ENCODE peak calls at places on chromosomes 11 and 22, in five cellular contexts. W, H, G, L and B are unnamed samples.

GRCh38 chr11:132943737-132944556 is 588.4 kb downstream of the OPCML start:
- DNase-seq in W (no peak), G (no peak), H (no peak), L (peak), B (no peak)

GRCh38 chr11:93160808-93161207 is 37.0 kb downstream of the SLC36A4 start:
- DNase-seq in L (no peak), H (no peak), G (no peak), W (peak), B (no peak)

GRCh38 chr22:47192106-47192650 is 429.7 kb downstream of the TBC1D22A start:
- DNase-seq in W (no peak), H (no peak), G (no peak), L (peak), B (peak)

GRCh38 chr11:133570376-133570775 is 38.1 kb upstream of the OPCML start:
- DNase-seq in G (no peak), W (no peak), H (no peak), L (no peak), B (no peak)

GRCh38 chr22:26718905-26719304 is 61.5 kb downstream of the MIAT start:
- DNase-seq in W (peak), L (no peak), H (peak), G (peak), B (no peak)

GRCh38 chr22:50058338-50059184 is 463 bp upstream of the TTLL8 start:
- DNase-seq in L (no peak), H (no peak), W (peak), G (no peak), B (no peak)

GRCh38 chr11:122207921-122208764 is 92.1 kb upstream of the BLID start:
- DNase-seq in W (peak), H (peak), L (no peak), G (peak), B (no peak)

GRCh38 chr11:130485983-130486970 is 37.8 kb downstream of the ADAMTS15 start:
- DNase-seq in W (no peak), H (no peak), G (no peak), L (no peak), B (no peak)

DNA sequence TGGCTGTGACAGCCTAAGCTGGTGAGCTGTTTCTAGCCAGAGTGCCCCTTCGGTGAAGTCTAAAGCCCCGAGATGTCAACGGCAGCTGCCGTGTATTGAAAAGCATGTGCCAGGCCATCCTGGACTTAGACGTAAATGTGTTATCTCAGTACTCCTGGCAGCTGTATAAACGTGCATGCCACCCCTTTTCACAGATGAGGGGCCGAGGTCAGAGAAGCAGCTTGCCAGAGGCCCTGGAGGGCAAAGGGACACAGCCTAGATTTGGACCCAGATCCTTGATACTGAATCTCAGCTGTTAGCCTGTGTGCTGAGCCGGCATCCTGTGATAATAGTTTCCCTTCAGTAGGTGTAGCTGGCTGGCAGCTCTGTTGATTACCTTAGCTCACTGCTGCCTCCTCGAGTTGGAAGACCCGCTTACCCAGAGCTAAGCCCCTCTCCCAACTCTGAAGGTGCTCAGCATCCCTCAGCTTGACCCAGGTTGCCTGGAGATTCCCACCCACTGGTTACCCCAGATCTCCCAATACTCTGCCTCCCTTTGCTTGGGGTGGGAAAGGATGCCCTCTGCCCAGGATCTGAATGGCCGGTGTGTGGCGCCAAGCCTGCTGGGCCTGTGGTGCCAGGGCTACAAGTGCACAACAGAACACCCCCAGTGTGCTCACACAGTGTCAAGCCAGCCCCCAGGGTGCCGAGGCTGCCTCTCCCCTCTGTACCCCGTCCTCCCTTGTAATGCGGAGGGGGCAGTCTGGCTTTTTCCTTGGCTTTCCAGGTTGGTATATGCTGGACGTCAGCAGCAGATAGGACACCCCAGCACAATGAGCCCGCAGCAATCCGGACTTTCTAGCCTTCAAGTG is 59.8 kb upstream of the WNT7B start:
- DNase-seq in L (peak), H (no peak), W (peak), G (no peak), B (peak)
- H3K27ac ChIP-seq in L (peak), H (peak), W (peak), G (peak), B (peak)

GRCh38 chr22:39805117-39805516 is 88.4 kb downstream of the ENTHD1 start:
- DNase-seq in L (no peak), W (no peak), G (no peak), H (no peak), B (no peak)
- H3K27ac ChIP-seq in L (no peak), W (no peak), G (no peak), H (no peak), B (no peak)

DNA sequence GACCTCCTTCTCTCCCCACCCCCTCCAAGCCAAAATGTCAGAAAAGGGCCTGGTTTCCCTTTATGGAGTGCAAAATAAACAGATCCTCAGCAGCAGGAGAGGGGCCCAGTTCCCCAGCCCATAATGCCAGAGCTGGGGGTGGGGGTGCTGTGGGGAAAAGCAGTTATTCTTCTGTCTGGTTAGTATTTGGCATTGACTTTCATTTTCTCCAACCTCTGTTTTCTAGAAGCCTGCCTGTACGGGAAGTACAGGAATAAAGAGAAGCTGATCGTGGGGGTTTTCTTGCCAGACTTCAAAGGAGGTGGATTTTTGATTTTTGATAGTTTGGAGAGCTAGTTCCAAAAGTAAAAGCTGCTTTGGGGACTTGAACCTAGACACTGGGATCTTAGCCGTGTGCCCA is 22.4 kb downstream of the FLI1 start:
- DNase-seq in H (peak), W (no peak), L (no peak), G (no peak), B (no peak)
- H3K27ac ChIP-seq in H (peak), W (no peak), L (peak), G (peak), B (no peak)

GRCh38 chr22:37301144-37301820 is 19.0 kb downstream of the CYTH4 start:
- DNase-seq in G (no peak), W (peak), L (no peak), H (peak), B (no peak)
- H3K27ac ChIP-seq in G (no peak), W (no peak), L (no peak), H (no peak), B (no peak)

DNA sequence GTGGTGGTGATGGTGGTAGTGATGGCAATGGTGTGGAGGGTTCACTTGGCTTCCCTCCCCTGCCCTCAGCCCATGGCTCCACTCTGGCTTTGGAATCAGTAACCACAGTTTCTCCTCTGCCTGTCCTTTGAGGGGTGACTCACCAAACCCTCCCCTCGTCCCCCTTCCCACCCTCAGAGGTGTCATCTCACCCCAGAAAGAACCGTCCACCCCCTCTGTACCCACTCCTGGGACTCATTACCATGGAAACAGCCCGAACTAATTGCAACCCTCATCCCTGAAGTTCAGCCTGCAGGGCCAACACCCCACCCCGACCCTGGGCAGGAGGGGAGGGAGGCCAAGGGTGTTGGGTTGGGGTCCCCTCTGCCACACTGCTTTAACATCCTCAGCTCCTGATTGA is 26.6 kb downstream of the PHLDB1 start:
- DNase-seq in L (no peak), G (no peak), H (peak), W (no peak), B (no peak)
- H3K27ac ChIP-seq in L (peak), G (no peak), H (peak), W (no peak), B (no peak)

DNA sequence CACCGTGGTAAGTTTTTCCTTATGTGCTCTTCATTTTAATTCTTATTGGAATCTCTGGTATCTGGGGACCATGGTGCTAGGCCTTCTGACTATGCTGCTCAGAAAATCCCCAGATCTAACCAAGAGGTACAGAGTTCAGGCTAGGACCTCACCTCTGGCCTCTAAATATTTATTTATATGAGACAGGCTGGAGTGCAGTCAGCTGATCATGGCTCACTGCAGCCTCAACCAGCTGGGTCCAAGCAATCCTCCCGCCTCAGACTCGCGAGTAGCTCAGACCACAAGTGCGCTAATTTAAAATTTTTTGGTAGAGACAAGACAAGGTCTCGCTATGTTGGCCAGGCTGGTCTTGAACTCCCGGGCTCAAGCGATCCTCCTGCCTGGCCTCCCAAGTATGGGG is 38.4 kb downstream of the PKNOX2 start:
- DNase-seq in H (no peak), G (no peak), L (no peak), W (no peak), B (no peak)
- H3K27ac ChIP-seq in H (no peak), G (no peak), L (no peak), W (no peak), B (no peak)